ENCODE peak calls at places on chromosomes 16 and 17, in seven cellular contexts. One of them, this sample, is unnamed.

GRCh38 chr17:62860962-62861873 is 53.1 kb upstream of the MARCHF10 start:
- DNase-seq in naive thymus-derived CD8-positive, alpha-beta T cell: no peak
- DNase-seq in GM10248: no peak
- DNase-seq in cardiac fibroblast: peak
- DNase-seq in GM23338: no peak
- DNase-seq in CD8-positive, alpha-beta memory T cell: no peak
- DNase-seq in NCI-H2171: no peak
- DNase-seq in this sample: no peak

GRCh38 chr16:83802135-83802534 is 5.6 kb upstream of the HSBP1 start:
- DNase-seq in cardiac fibroblast: peak
- DNase-seq in NCI-H2171: no peak
- DNase-seq in GM23338: peak
- DNase-seq in naive thymus-derived CD8-positive, alpha-beta T cell: no peak
- DNase-seq in CD8-positive, alpha-beta memory T cell: no peak
- DNase-seq in GM10248: no peak
- DNase-seq in this sample: no peak

GRCh38 chr16:58339452-58339938 is 44.7 kb upstream of the PRSS54 start:
- DNase-seq in NCI-H2171: no peak
- DNase-seq in GM23338: peak
- DNase-seq in GM10248: no peak
- DNase-seq in naive thymus-derived CD8-positive, alpha-beta T cell: no peak
- DNase-seq in cardiac fibroblast: peak
- DNase-seq in CD8-positive, alpha-beta memory T cell: no peak
- DNase-seq in this sample: no peak

GRCh38 chr16:660459-661183 is 7.3 kb upstream of the RHOT2 start:
- DNase-seq in naive thymus-derived CD8-positive, alpha-beta T cell: peak
- DNase-seq in cardiac fibroblast: peak
- DNase-seq in CD8-positive, alpha-beta memory T cell: peak
- DNase-seq in GM23338: peak
- DNase-seq in NCI-H2171: no peak
- DNase-seq in GM10248: peak
- DNase-seq in this sample: peak

GRCh38 chr16:77841275-77841640 is 52.9 kb downstream of the VAT1L start:
- DNase-seq in CD8-positive, alpha-beta memory T cell: no peak
- DNase-seq in naive thymus-derived CD8-positive, alpha-beta T cell: no peak
- DNase-seq in GM10248: no peak
- DNase-seq in cardiac fibroblast: no peak
- DNase-seq in GM23338: no peak
- DNase-seq in NCI-H2171: no peak
- DNase-seq in this sample: no peak

GRCh38 chr17:17915183-17915582 is 57.0 kb downstream of the TOM1L2 start:
- DNase-seq in cardiac fibroblast: no peak
- DNase-seq in GM23338: no peak
- DNase-seq in GM10248: no peak
- DNase-seq in CD8-positive, alpha-beta memory T cell: no peak
- DNase-seq in naive thymus-derived CD8-positive, alpha-beta T cell: no peak
- DNase-seq in NCI-H2171: no peak
- DNase-seq in this sample: no peak

GRCh38 chr17:83007504-83008475 is 71.6 kb upstream of the METRNL start:
- DNase-seq in GM10248: no peak
- DNase-seq in NCI-H2171: no peak
- DNase-seq in cardiac fibroblast: no peak
- DNase-seq in CD8-positive, alpha-beta memory T cell: no peak
- DNase-seq in GM23338: no peak
- DNase-seq in naive thymus-derived CD8-positive, alpha-beta T cell: no peak
- DNase-seq in this sample: no peak

GRCh38 chr17:67056746-67057490 is 12.6 kb downstream of the CACNG1 start:
- DNase-seq in cardiac fibroblast: no peak
- DNase-seq in NCI-H2171: no peak
- DNase-seq in naive thymus-derived CD8-positive, alpha-beta T cell: no peak
- DNase-seq in GM10248: no peak
- DNase-seq in GM23338: no peak
- DNase-seq in CD8-positive, alpha-beta memory T cell: no peak
- DNase-seq in this sample: no peak

GRCh38 chr17:57935833-57936807 is 19.1 kb downstream of the CUEDC1 start:
- DNase-seq in cardiac fibroblast: peak
- DNase-seq in CD8-positive, alpha-beta memory T cell: no peak
- DNase-seq in naive thymus-derived CD8-positive, alpha-beta T cell: no peak
- DNase-seq in GM10248: no peak
- DNase-seq in GM23338: peak
- DNase-seq in NCI-H2171: no peak
- DNase-seq in this sample: no peak

GRCh38 chr16:75293746-75294145 is 42.3 kb upstream of the BCAR1 start:
- DNase-seq in NCI-H2171: no peak
- DNase-seq in GM10248: no peak
- DNase-seq in naive thymus-derived CD8-positive, alpha-beta T cell: no peak
- DNase-seq in CD8-positive, alpha-beta memory T cell: no peak
- DNase-seq in cardiac fibroblast: no peak
- DNase-seq in GM23338: no peak
- DNase-seq in this sample: no peak

GRCh38 chr17:67093348-67093747 is 49.0 kb downstream of the CACNG1 start:
- DNase-seq in NCI-H2171: no peak
- DNase-seq in naive thymus-derived CD8-positive, alpha-beta T cell: no peak
- DNase-seq in cardiac fibroblast: peak
- DNase-seq in GM23338: no peak
- DNase-seq in CD8-positive, alpha-beta memory T cell: no peak
- DNase-seq in GM10248: no peak
- DNase-seq in this sample: no peak

GRCh38 chr17:60559995-60560859 is 34.2 kb upstream of the APPBP2 start:
- DNase-seq in CD8-positive, alpha-beta memory T cell: no peak
- DNase-seq in naive thymus-derived CD8-positive, alpha-beta T cell: no peak
- DNase-seq in GM23338: no peak
- DNase-seq in NCI-H2171: no peak
- DNase-seq in cardiac fibroblast: no peak
- DNase-seq in GM10248: no peak
- DNase-seq in this sample: no peak

GRCh38 chr16:20260215-20261009 is 66.9 kb downstream of the GP2 start:
- DNase-seq in naive thymus-derived CD8-positive, alpha-beta T cell: no peak
- DNase-seq in NCI-H2171: no peak
- DNase-seq in GM23338: no peak
- DNase-seq in CD8-positive, alpha-beta memory T cell: no peak
- DNase-seq in GM10248: no peak
- DNase-seq in cardiac fibroblast: no peak
- DNase-seq in this sample: no peak

GRCh38 chr16:84839956-84840355 is 20.2 kb downstream of the CRISPLD2 start:
- DNase-seq in naive thymus-derived CD8-positive, alpha-beta T cell: no peak
- DNase-seq in CD8-positive, alpha-beta memory T cell: no peak
- DNase-seq in GM23338: peak
- DNase-seq in NCI-H2171: no peak
- DNase-seq in GM10248: no peak
- DNase-seq in cardiac fibroblast: peak
- DNase-seq in this sample: no peak

This sample was measured in germinal center.